ENCODE peak calls at places on chromosomes 3 and 15, in seven cellular contexts. G is body of pancreas, Z is pancreas, F is testis, K is adrenal gland, L is heart left ventricle, T is mesenchymal stem cell. M is an unnamed sample.

GRCh38 chr3:24259901-24260512 is 234.6 kb downstream of the THRB start:
- DNase-seq in L (no peak), Z (no peak), T (peak; percentile 79), F (no peak), G (peak; percentile 44), K (peak; percentile 77), M (no peak)

GRCh38 chr3:70832035-70832795 is 519.8 kb upstream of the MDFIC2 start:
- DNase-seq in G (peak; percentile 30), L (peak; percentile 37), T (peak; percentile 86), K (peak; percentile 52), F (no peak), Z (no peak), M (peak; percentile 66)

GRCh38 chr3:175208316-175208715 is 349.2 kb downstream of the NAALADL2 start:
- DNase-seq in F (no peak), T (peak; percentile 33), K (no peak), L (no peak), Z (no peak), G (no peak), M (no peak)

GRCh38 chr15:43105077-43105769 is 615 bp downstream of the UBR1 start:
- DNase-seq in Z (no peak), T (no peak), K (no peak), L (no peak), F (peak; percentile 34), G (peak; percentile 77), M (no peak)

GRCh38 chr3:38992117-38992779 is 59.5 kb downstream of the SCN11A start:
- DNase-seq in L (no peak), K (no peak), Z (no peak), F (no peak), G (no peak), T (peak; percentile 90), M (no peak)

GRCh38 chr3:11367116-11367781 is 95.1 kb downstream of the ATG7 start:
- DNase-seq in L (peak; percentile 30), K (peak; percentile 46), G (peak; percentile 37), T (peak; percentile 94), Z (no peak), F (peak; percentile 66), M (no peak)

GRCh38 chr3:136818191-136818850 is 605 bp upstream of the SLC35G2 start:
- DNase-seq in T (peak; percentile 83), Z (peak; percentile 40), F (peak; percentile 75), G (peak; percentile 63), K (peak; percentile 84), L (peak; percentile 66), M (peak; percentile 58)

GRCh38 chr3:130644600-130645232 is 101.9 kb downstream of the PIK3R4 start:
- DNase-seq in G (no peak), T (no peak), F (no peak), Z (no peak), L (no peak), K (no peak), M (no peak)

GRCh38 chr3:2937578-2937977 is 172.6 kb downstream of the IL5RA start:
- DNase-seq in F (no peak), G (no peak), Z (no peak), K (no peak), L (no peak), T (no peak), M (no peak)

GRCh38 chr3:36075491-36075890 is 304.8 kb upstream of the STAC start:
- DNase-seq in L (no peak), T (no peak), F (no peak), Z (no peak), G (no peak), K (no peak), M (no peak)

GRCh38 chr3:9116351-9116750 is 133.1 kb downstream of the SRGAP3 start:
- DNase-seq in F (no peak), T (no peak), L (no peak), G (no peak), Z (no peak), K (no peak), M (no peak)
- H3K27ac ChIP-seq in F (no peak overlapping the region), T (no peak overlapping the region), L (no peak overlapping the region), G (no peak overlapping the region), Z (no peak overlapping the region), K (no peak overlapping the region), M (no peak overlapping the region)

GRCh38 chr3:157469571-157470294 is 33.1 kb downstream of the PTX3 start:
- DNase-seq in F (no peak), L (no peak), G (no peak), K (no peak), Z (no peak), T (no peak), M (no peak)

GRCh38 chr3:157464283-157464682 is 27.6 kb downstream of the PTX3 start:
- DNase-seq in F (no peak), L (no peak), T (peak; percentile 20), Z (no peak), K (no peak), G (no peak), M (no peak)

GRCh38 chr3:157465741-157466140 is 29.1 kb downstream of the PTX3 start:
- DNase-seq in K (no peak), L (no peak), Z (no peak), G (no peak), T (no peak), F (no peak), M (no peak)

GRCh38 chr3:157463819-157464218 is 27.2 kb downstream of the PTX3 start:
- DNase-seq in L (no peak), K (no peak), G (no peak), T (no peak), Z (no peak), F (no peak), M (no peak)

GRCh38 chr3:157467165-157467564 is 30.5 kb downstream of the PTX3 start:
- DNase-seq in K (no peak), Z (no peak), T (no peak), G (no peak), F (no peak), L (no peak), M (no peak)
- H3K27ac ChIP-seq in K (no peak overlapping the region), Z (no peak overlapping the region), T (no peak overlapping the region), G (no peak overlapping the region), F (no peak overlapping the region), L (no peak overlapping the region), M (no peak overlapping the region)

DNA sequence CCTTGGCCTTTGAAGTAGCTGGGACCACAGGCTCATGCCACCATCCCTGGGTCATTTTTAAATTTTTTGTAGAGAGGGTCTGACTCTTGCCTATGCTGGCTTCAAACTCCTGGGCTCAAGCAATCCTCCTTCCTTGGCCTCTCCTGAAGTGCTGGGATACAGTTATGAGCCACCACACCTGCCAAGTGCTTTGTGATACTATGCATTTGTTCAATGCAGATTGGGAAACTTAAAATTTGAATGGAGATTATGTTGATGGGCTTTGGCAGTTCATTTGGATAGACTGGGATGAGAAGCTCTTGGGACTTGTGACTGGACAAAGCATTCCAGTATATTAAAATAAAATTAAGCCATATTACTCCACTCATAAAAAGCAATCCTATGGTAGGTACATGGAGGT is 3.9 kb upstream of the LMLN start:
- DNase-seq in G (no peak), L (no peak), T (no peak), Z (no peak), F (no peak), K (no peak), M (no peak)
- H3K27ac ChIP-seq in G (no peak overlapping the region), L (no peak overlapping the region), T (no peak overlapping the region), Z (no peak overlapping the region), F (no peak overlapping the region), K (no peak overlapping the region), M (no peak overlapping the region)

GRCh38 chr3:157384526-157384925 is 52.1 kb upstream of the PTX3 start:
- DNase-seq in T (no peak), K (no peak), G (no peak), L (no peak), Z (no peak), F (no peak), M (no peak)

GRCh38 chr3:157379741-157380140 is 56.9 kb upstream of the PTX3 start:
- DNase-seq in Z (no peak), G (no peak), L (no peak), K (no peak), T (no peak), F (no peak), M (no peak)

GRCh38 chr3:157376596-157377300 is 59.9 kb upstream of the PTX3 start:
- DNase-seq in F (no peak), Z (no peak), L (no peak), G (no peak), T (no peak), K (no peak), M (no peak)

GRCh38 chr3:157381606-157382005 is 55.0 kb upstream of the PTX3 start:
- DNase-seq in Z (no peak), T (no peak), K (no peak), L (no peak), F (no peak), G (no peak), M (no peak)
- H3K27ac ChIP-seq in Z (no peak overlapping the region), T (no peak overlapping the region), K (no peak overlapping the region), L (no peak overlapping the region), F (no peak overlapping the region), G (no peak overlapping the region), M (no peak overlapping the region)

DNA sequence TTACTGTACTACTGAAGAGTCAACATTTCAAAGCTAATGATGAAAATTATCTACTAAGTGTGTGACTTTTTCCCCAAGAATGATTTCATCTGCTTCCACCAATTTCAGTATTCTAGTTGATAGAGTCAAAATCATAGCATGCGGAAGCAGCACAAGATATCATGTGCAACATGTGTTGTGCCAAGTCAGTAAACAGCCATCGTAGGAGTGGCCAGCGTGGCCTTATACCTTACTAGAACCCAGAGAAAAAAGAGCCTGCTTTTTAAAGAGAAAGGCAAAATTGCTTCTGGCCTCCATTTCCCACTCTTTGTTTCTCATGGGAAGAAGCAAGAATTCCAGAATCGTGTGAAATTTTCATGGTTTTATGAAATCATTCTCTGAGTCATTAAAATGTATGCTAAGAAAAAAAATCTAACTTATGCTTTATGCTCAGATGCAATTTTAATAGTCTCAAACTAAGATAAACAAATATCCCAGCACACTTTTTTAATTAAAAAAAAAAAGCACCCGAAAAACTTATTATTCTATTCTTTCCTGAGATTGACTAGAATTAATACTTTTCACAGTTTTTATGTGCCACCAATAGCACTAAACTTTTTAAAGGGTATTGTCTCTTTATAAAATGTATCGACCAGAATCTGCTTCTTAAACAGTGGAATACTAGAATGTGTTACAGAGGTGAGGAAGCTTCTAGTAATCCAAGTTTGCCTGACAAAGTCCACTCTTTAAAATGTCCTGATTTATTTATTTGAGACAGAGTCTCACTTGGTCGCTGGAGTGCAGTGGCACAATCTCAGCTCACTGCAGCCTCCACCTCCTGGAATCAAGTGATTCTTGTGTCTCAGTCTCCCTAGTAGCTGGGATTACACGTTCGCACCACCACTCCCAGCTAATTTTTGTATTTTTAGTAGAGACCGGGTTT is 87.3 kb downstream of the MBNL1 start:
- DNase-seq in G (no peak), Z (no peak), F (no peak), T (no peak), K (no peak), L (no peak), M (no peak)
- H3K27ac ChIP-seq in G (no peak overlapping the region), Z (no peak overlapping the region), F (no peak overlapping the region), T (no peak overlapping the region), K (no peak overlapping the region), L (no peak overlapping the region), M (no peak overlapping the region)

M was measured in aorta.